ENCODE peak calls at places on chromosomes 13 and 19, in four cellular contexts. K, N, V and W are unnamed samples.

GRCh38 chr19:19064811-19065745 is 1.3 kb downstream of the SLC25A42 start:
- DNase-seq in V (peak), N (no peak), K (no peak), W (peak)

GRCh38 chr19:51751655-51752054 is at the start of gene FPR1:
- DNase-seq in K (peak), V (no peak), N (peak), W (no peak)

GRCh38 chr13:111639994-111640393 is 319.6 kb downstream of the TEX29 start:
- DNase-seq in N (no peak), V (no peak), K (no peak), W (no peak)

GRCh38 chr19:39514840-39515550 is at the start of gene SELENOV:
- DNase-seq in N (no peak), K (no peak), V (no peak), W (no peak)

GRCh38 chr13:30004204-30004603 is 153.8 kb upstream of the UBL3 start:
- DNase-seq in V (no peak), K (no peak), N (no peak), W (no peak)

GRCh38 chr19:29006057-29006735 is 206.8 kb downstream of the UQCRFS1 start:
- DNase-seq in N (no peak), K (no peak), V (no peak), W (no peak)

GRCh38 chr19:12937243-12938053 is 961 bp upstream of the CALR start:
- DNase-seq in K (no peak), V (no peak), N (no peak), W (peak)

GRCh38 chr13:39186205-39186880 is 148.1 kb downstream of the NHLRC3 start:
- DNase-seq in N (no peak), V (no peak), K (no peak), W (no peak)

GRCh38 chr13:73767191-73767741 is 366.9 kb downstream of the KLF12 start:
- DNase-seq in V (peak), K (peak), N (peak), W (peak)

GRCh38 chr13:88424463-88424862 is 753.3 kb downstream of the SLITRK5 start:
- DNase-seq in N (no peak), K (no peak), V (no peak), W (no peak)

GRCh38 chr19:47280183-47280797 is 5.6 kb downstream of the INAFM1 start:
- DNase-seq in V (peak), N (no peak), K (no peak), W (peak)

GRCh38 chr19:15453091-15453498 is 3.3 kb upstream of the WIZ start:
- DNase-seq in N (no peak), V (no peak), K (no peak), W (no peak)

GRCh38 chr13:21338156-21338555 is 120.9 kb downstream of the ZDHHC20 start:
- DNase-seq in K (no peak), V (no peak), N (no peak), W (no peak)

GRCh38 chr19:38114651-38115050 is 109.4 kb downstream of the DPF1 start:
- DNase-seq in K (no peak), N (no peak), V (no peak), W (no peak)

GRCh38 chr13:27427663-27428062 is 3.2 kb downstream of the GTF3A start:
- DNase-seq in K (no peak), V (no peak), N (no peak), W (no peak)

GRCh38 chr13:27437126-27437525 is 12.7 kb downstream of the GTF3A start:
- DNase-seq in N (no peak), K (no peak), V (no peak), W (no peak)

GRCh38 chr13:27428160-27428559 is 3.7 kb downstream of the GTF3A start:
- DNase-seq in V (no peak), N (no peak), K (no peak), W (no peak)

GRCh38 chr13:27432612-27433210 is 8.3 kb downstream of the GTF3A start:
- DNase-seq in N (no peak), K (no peak), V (no peak), W (no peak)

GRCh38 chr13:27432180-27432579 is 7.8 kb downstream of the GTF3A start:
- DNase-seq in N (no peak), V (no peak), K (no peak), W (no peak)
- H3K4me3 ChIP-seq in N (no peak), V (peak), K (no peak), W (no peak)

DNA sequence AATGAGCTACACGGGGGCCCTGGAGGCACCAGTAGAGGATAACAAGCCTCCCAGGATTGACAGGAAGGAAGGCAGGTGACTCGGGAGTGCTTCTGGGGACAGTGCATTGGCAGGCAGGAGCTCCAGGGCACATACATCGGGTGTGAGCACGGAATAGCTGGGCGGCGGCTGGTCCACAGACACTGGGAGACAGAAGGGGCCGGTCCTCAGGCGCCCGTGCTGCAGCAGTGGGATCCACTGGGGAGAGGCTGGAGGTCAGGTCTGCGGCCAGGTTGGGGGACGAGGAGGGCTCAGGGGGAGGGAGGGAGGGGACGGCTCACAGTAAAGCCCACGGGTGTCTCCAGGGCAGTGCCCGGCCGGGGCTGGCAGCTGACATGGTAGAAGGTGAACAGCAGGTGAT is 2.1 kb upstream of the ANGPTL8 start:
- DNase-seq in N (no peak), K (no peak), V (no peak), W (no peak)
- H3K4me3 ChIP-seq in N (no peak), K (no peak), V (no peak), W (no peak)

GRCh38 chr19:41399091-41399490 is 1.5 kb downstream of the BCKDHA start:
- DNase-seq in N (no peak), V (no peak), K (no peak), W (no peak)

GRCh38 chr19:41397086-41398041 is at the start of the genes BCKDHA and EXOSC5:
- DNase-seq in K (peak), V (peak), N (peak), W (peak)

GRCh38 chr19:41398042-41398403 is 405 bp downstream of the BCKDHA start:
- DNase-seq in V (no peak), K (no peak), N (no peak), W (no peak)

GRCh38 chr19:41399525-41399924 is 1.9 kb downstream of the BCKDHA start:
- DNase-seq in V (no peak), N (no peak), K (no peak), W (no peak)

DNA sequence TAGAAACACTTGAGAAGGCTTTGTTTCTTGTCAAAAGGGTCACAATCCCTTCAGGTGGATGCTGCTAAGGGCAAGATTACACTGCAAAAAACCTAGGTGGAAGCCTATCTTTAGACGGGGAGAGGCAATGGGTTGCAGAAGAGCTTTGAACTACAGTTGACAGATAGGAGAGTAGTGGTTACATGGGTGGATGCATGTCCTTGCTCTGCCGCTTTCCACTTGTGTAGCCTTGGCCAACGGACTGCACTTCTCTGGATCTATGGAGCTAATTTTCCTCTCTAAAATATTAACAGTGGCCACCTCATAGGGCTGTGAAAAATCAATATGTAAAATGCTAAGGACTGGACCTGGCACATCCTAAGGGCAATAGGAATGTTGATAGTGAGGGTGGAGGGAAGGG is 985 bp downstream of the BCKDHA start:
- DNase-seq in V (no peak), K (no peak), N (no peak), W (no peak)
- H3K4me3 ChIP-seq in V (peak), K (peak), N (peak), W (peak)

GRCh38 chr13:101916108-101916757 is 463.8 kb downstream of the ITGBL1 start:
- DNase-seq in N (no peak), K (peak), V (no peak), W (no peak)
- H3K4me3 ChIP-seq in N (no peak), K (no peak), V (no peak), W (no peak)

DNA sequence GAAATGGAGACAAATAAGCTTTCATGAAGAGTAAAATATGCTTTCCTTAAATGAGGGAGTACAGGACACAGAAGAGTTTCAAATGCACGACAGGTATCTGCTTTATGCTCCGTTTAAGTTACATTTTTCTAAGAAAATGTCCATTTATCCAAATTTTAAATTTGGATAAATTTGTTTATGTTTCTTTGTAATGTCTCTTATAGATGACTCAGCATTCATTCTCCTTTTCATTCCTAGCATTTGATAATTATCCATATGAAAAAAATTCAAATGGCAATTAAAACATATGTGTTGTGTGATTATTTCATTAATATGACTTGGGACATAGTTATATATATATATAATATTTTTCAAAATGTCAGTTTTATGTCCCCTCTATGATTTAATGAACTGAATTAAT is 1449.3 kb downstream of the SLITRK1 start:
- DNase-seq in N (no peak), K (no peak), V (no peak), W (no peak)
- H3K4me3 ChIP-seq in N (no peak), K (no peak), V (no peak), W (no peak)